ENCODE peak calls at places on chromosomes 6 and 20, in six cellular contexts. V is Calu3, Q is mesothelial cell of epicardium, H is heart left ventricle, N is GM20000, R is tibial artery. I is an unnamed sample.

GRCh38 chr6:79079425-79080130 is 1.5 kb upstream of the PHIP start:
- DNase-seq in V (no peak), Q (no peak), H (no peak), N (no peak), R (no peak), I (no peak)

GRCh38 chr20:37886851-37887297 is 16.1 kb upstream of the VSTM2L start:
- DNase-seq in V (no peak), Q (no peak), H (no peak), N (no peak), R (no peak), I (no peak)

GRCh38 chr6:42366011-42366705 is 85.6 kb downstream of the TRERF1 start:
- DNase-seq in V (no peak), Q (no peak), H (no peak), N (no peak), R (no peak), I (no peak)

GRCh38 chr6:27726620-27727023 is 185.6 kb downstream of the OR2B2 start:
- DNase-seq in V (peak; percentile 14), Q (no peak), H (no peak), N (no peak), R (no peak), I (no peak)

GRCh38 chr6:56101141-56101553 is 146.2 kb downstream of the COL21A1 start:
- DNase-seq in V (peak; percentile 34), Q (no peak), H (no peak), N (no peak), R (no peak), I (no peak)

GRCh38 chr6:105882833-105883232 is 203.3 kb upstream of the PRDM1 start:
- DNase-seq in V (peak; percentile 44), Q (no peak), H (no peak), N (no peak), R (no peak), I (no peak)

GRCh38 chr20:42204261-42204660 is 586.1 kb upstream of the CHD6 start:
- DNase-seq in V (no peak), Q (no peak), H (no peak), N (no peak), R (no peak), I (no peak)

GRCh38 chr20:36852187-36852586 is 23.8 kb upstream of the TLDC2 start:
- DNase-seq in V (no peak), Q (no peak), H (no peak), N (peak; percentile 61), R (no peak), I (no peak)

GRCh38 chr20:32822189-32822588 is 2.4 kb downstream of the MAPRE1 start:
- DNase-seq in V (no peak), Q (no peak), H (no peak), N (no peak), R (no peak), I (no peak)

GRCh38 chr6:160030103-160030502 is 61.2 kb downstream of the IGF2R start:
- DNase-seq in V (no peak), Q (peak; percentile 89), H (peak; percentile 88), N (no peak), R (peak; percentile 71), I (no peak)
- TF ChIP-seq CTCF in V (no peak), Q (no peak), H (no peak), N (no peak), R (no peak), I (no peak)

DNA sequence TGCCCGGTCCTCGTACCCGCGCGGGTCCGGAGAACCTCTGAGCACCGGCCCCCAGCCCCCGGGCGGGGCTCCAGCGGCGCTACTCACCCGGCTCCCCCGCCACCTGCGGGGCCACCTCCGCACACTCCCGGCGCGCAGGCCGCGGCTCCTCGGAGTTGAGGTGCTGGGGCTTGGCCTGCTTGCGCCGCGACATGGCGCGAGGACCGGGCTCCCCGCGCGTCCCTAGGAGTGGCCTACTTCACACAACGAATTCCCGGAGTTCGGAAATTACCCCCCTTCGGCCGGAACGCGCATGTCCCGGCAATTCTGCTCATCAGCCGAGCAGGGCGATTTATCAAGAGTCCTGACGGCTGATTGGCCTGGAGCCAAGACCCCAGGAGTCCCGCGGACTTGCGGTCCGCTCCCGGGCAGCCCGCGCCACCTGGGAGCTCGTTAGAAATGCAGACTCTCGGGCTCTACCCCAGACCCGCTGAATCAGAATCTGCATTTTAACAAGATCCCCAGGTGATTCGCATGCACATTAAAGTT is 86.5 kb downstream of the ZFP64 start:
- DNase-seq in V (no peak), Q (peak; percentile 68), H (no peak), N (peak; percentile 41), R (no peak), I (no peak)
- TF ChIP-seq CTCF in V (no peak), Q (no peak), H (no peak), N (no peak), R (no peak), I (peak; percentile 2)

GRCh38 chr20:22305391-22305790 is 279.0 kb downstream of the FOXA2 start:
- DNase-seq in V (no peak), Q (no peak), H (no peak), N (no peak), R (no peak), I (no peak)

GRCh38 chr20:22308934-22309333 is 275.4 kb downstream of the FOXA2 start:
- DNase-seq in V (no peak), Q (no peak), H (no peak), N (no peak), R (no peak), I (no peak)

GRCh38 chr20:22302039-22302438 is 282.3 kb downstream of the FOXA2 start:
- DNase-seq in V (no peak), Q (no peak), H (no peak), N (no peak), R (no peak), I (no peak)

GRCh38 chr20:22303523-22303922 is 280.8 kb downstream of the FOXA2 start:
- DNase-seq in V (no peak), Q (no peak), H (no peak), N (no peak), R (no peak), I (no peak)
- TF ChIP-seq CTCF in V (no peak), Q (no peak), H (no peak), N (no peak), R (no peak), I (no peak)

GRCh38 chr20:58188496-58188895 is 40.0 kb downstream of the ANKRD60 start:
- DNase-seq in V (peak; percentile 43), Q (no peak), H (no peak), N (no peak), R (no peak), I (no peak)
- TF ChIP-seq CTCF in V (peak; percentile 23), Q (no peak), H (no peak), N (no peak), R (no peak), I (no peak)

GRCh38 chr6:163427498-163428254 is 13.2 kb downstream of the QKI start:
- DNase-seq in V (no peak), Q (no peak), H (no peak), N (no peak), R (no peak), I (no peak)
- TF ChIP-seq CTCF in V (no peak), Q (no peak), H (peak; percentile 33), N (no peak), R (peak; percentile 41), I (peak; percentile 42)

GRCh38 chr6:33581186-33581585 is 1.1 kb upstream of the BAK1 start:
- DNase-seq in V (no peak), Q (no peak), H (no peak), N (no peak), R (no peak), I (no peak)

GRCh38 chr6:33586108-33586640 is 6.1 kb upstream of the BAK1 start:
- DNase-seq in V (no peak), Q (no peak), H (no peak), N (no peak), R (no peak), I (no peak)

GRCh38 chr6:33584700-33585402 is 4.8 kb upstream of the BAK1 start:
- DNase-seq in V (no peak), Q (no peak), H (no peak), N (no peak), R (no peak), I (no peak)

GRCh38 chr6:33585403-33586107 is 5.5 kb upstream of the BAK1 start:
- DNase-seq in V (peak; percentile 95), Q (peak; percentile 85), H (peak; percentile 91), N (peak; percentile 84), R (peak; percentile 78), I (no peak)

GRCh38 chr6:33583591-33584155 is 3.6 kb upstream of the BAK1 start:
- DNase-seq in V (peak; percentile 53), Q (no peak), H (no peak), N (no peak), R (no peak), I (no peak)
- TF ChIP-seq CTCF in V (peak; percentile 44), Q (peak; percentile 50), H (peak; percentile 25), N (no peak), R (no peak), I (no peak)